ENCODE peak calls at places on chromosome 1, in eight cellular contexts. D is sigmoid colon; L is pancreas; T is mesothelial cell of epicardium; E is GF-D8; Y is HuH-7.5; M is uterus; S is activated CD4-positive, alpha-beta T cell treated with anti-CD3 and anti-CD28 coated beads for 1 hour. K is an unnamed sample.

GRCh38 chr1:15617874-15618684 is 821 bp downstream of the DDI2 start:
- DNase-seq in S (peak; percentile 11), E (no peak), T (no peak), D (no peak), M (no peak), L (no peak), Y (peak; percentile 34), K (peak; percentile 78)

GRCh38 chr1:241721011-241721410 is 68.9 kb downstream of the WDR64 start:
- DNase-seq in Y (no peak), S (no peak), M (no peak), T (no peak), L (no peak), E (no peak), D (no peak), K (no peak)

GRCh38 chr1:109799445-109799844 is 35.7 kb upstream of the EPS8L3 start:
- DNase-seq in S (no peak), T (no peak), Y (no peak), D (no peak), E (no peak), M (no peak), L (no peak), K (no peak)

GRCh38 chr1:163346326-163346870 is 24.6 kb downstream of the NUF2 start:
- DNase-seq in S (no peak), T (no peak), Y (no peak), D (no peak), E (no peak), M (no peak), L (no peak), K (no peak)

GRCh38 chr1:79657916-79658662 is 651.6 kb upstream of the ADGRL4 start:
- DNase-seq in T (no peak), S (no peak), Y (no peak), E (no peak), M (no peak), L (no peak), D (no peak), K (no peak)

GRCh38 chr1:230210326-230210978 is 143.4 kb downstream of the GALNT2 start:
- DNase-seq in S (no peak), L (no peak), Y (no peak), M (no peak), D (no peak), T (no peak), E (no peak), K (no peak)

GRCh38 chr1:40155910-40156309 is 5.3 kb upstream of the RLF start:
- DNase-seq in L (no peak), E (no peak), Y (no peak), M (no peak), D (no peak), T (no peak), S (no peak), K (no peak)

GRCh38 chr1:180988221-180988826 is 34.3 kb downstream of the STX6 start:
- DNase-seq in S (no peak), Y (no peak), D (no peak), L (no peak), E (no peak), T (no peak), M (no peak), K (no peak)

GRCh38 chr1:112983540-112984131 is 27.6 kb upstream of the SLC16A1 start:
- DNase-seq in M (no peak), D (no peak), T (no peak), L (no peak), Y (no peak), E (no peak), S (no peak), K (no peak)

GRCh38 chr1:247212012-247212411 is 40.2 kb upstream of the ZNF124 start:
- DNase-seq in M (no peak), D (no peak), L (no peak), T (no peak), S (no peak), Y (no peak), E (no peak), K (no peak)

K was measured in upper lobe of right lung.